ENCODE peak calls at places on chromosomes 3 and 15, in six cellular contexts. Z, F, R, W, I and K are unnamed samples.
A peak's percentile ranks its signal among the peaks of the same experiment; 100 is the strongest.

GRCh38 chr15:53716909-53717878 is 42.3 kb downstream of the WDR72 start:
- DNase-seq in Z (no peak), F (no peak), R (no peak), W (no peak), I (peak; percentile 17), K (no peak)

GRCh38 chr3:57856675-57857074 is 100.6 kb downstream of the SLMAP start:
- DNase-seq in Z (no peak), F (peak; percentile 44), R (no peak), W (peak; percentile 56), I (no peak), K (no peak)

GRCh38 chr3:193605876-193606275 is 12.9 kb downstream of the OPA1 start:
- DNase-seq in Z (peak; percentile 36), F (peak; percentile 65), R (peak; percentile 29), W (peak; percentile 77), I (peak; percentile 89), K (peak; percentile 59)

GRCh38 chr3:133038089-133038730 is at the start of gene TMEM108:
- DNase-seq in Z (peak; percentile 87), F (peak; percentile 58), R (peak; percentile 82), W (peak; percentile 34), I (peak; percentile 89), K (peak; percentile 97)

GRCh38 chr3:131903988-131904415 is 130.8 kb downstream of the CPNE4 start:
- DNase-seq in Z (no peak), F (peak; percentile 88), R (no peak), W (peak; percentile 83), I (peak; percentile 92), K (no peak)

GRCh38 chr15:59725172-59725486 is 36.0 kb upstream of the BNIP2 start:
- DNase-seq in Z (no peak), F (no peak), R (no peak), W (no peak), I (no peak), K (no peak)

GRCh38 chr3:52277071-52277964 is 1.1 kb downstream of the WDR82 start:
- DNase-seq in Z (no peak), F (peak; percentile 58), R (no peak), W (peak; percentile 78), I (peak; percentile 47), K (peak; percentile 54)

GRCh38 chr3:159667261-159667660 is 321.4 kb upstream of the IL12A start:
- DNase-seq in Z (no peak), F (peak; percentile 60), R (no peak), W (no peak), I (no peak), K (no peak)

GRCh38 chr3:184145120-184145524 is 10.0 kb downstream of the EIF2B5 start:
- DNase-seq in Z (no peak), F (peak; percentile 61), R (no peak), W (peak; percentile 30), I (peak; percentile 60), K (peak; percentile 62)

GRCh38 chr3:128006471-128007424 is 45.5 kb upstream of the SEC61A1 start:
- DNase-seq in Z (peak; percentile 5), F (no peak), R (no peak), W (no peak), I (no peak), K (peak; percentile 76)

GRCh38 chr15:39118510-39118909 is 462.4 kb upstream of the THBS1 start:
- DNase-seq in Z (no peak), F (peak; percentile 80), R (no peak), W (no peak), I (no peak), K (no peak)

GRCh38 chr3:10783360-10784346 is 32.4 kb upstream of the SLC6A11 start:
- DNase-seq in Z (peak; percentile 41), F (peak; percentile 22), R (peak; percentile 5), W (peak; percentile 4), I (peak; percentile 79), K (no peak)

GRCh38 chr15:55434989-55435825 is 26.9 kb downstream of the PIERCE2 start:
- DNase-seq in Z (peak; percentile 33), F (peak; percentile 64), R (peak; percentile 7), W (peak; percentile 65), I (peak; percentile 74), K (no peak)

GRCh38 chr3:167203062-167203461 is 177.0 kb downstream of the ZBBX start:
- DNase-seq in Z (no peak), F (no peak), R (no peak), W (no peak), I (no peak), K (no peak)

GRCh38 chr3:17931121-17931520 is 188.7 kb upstream of the TBC1D5 start:
- DNase-seq in Z (no peak), F (no peak), R (no peak), W (no peak), I (no peak), K (no peak)

GRCh38 chr3:124429129-124429815 is 301.0 kb upstream of the UMPS start:
- DNase-seq in Z (no peak), F (peak; percentile 53), R (no peak), W (peak; percentile 39), I (peak; percentile 39), K (no peak)

GRCh38 chr3:9316881-9317341 is 45.9 kb upstream of the THUMPD3 start:
- DNase-seq in Z (peak; percentile 70), F (peak; percentile 56), R (no peak), W (peak; percentile 52), I (no peak), K (peak; percentile 55)

GRCh38 chr3:115804722-115805121 is 181.4 kb downstream of the GAP43 start:
- DNase-seq in Z (no peak), F (peak; percentile 93), R (no peak), W (peak; percentile 75), I (peak; percentile 83), K (no peak)

GRCh38 chr3:128167646-128167972 is 14.3 kb downstream of the EEFSEC start:
- DNase-seq in Z (no peak), F (no peak), R (no peak), W (no peak), I (no peak), K (no peak)

GRCh38 chr3:195159819-195160175 is 111.2 kb downstream of the XXYLT1 start:
- DNase-seq in Z (no peak), F (peak; percentile 47), R (no peak), W (peak; percentile 79), I (no peak), K (no peak)

GRCh38 chr15:39331584-39331983 is 249.3 kb upstream of the THBS1 start:
- DNase-seq in Z (no peak), F (no peak), R (no peak), W (no peak), I (no peak), K (no peak)

GRCh38 chr15:84034831-84035753 is 200.5 kb upstream of the GOLGA6L4 start:
- DNase-seq in Z (no peak), F (peak; percentile 55), R (no peak), W (peak; percentile 30), I (peak; percentile 63), K (peak; percentile 45)

GRCh38 chr3:172824229-172824628 is 73.7 kb downstream of the ECT2 start:
- DNase-seq in Z (no peak), F (no peak), R (no peak), W (no peak), I (no peak), K (no peak)

GRCh38 chr3:111924283-111924682 is 54.5 kb upstream of the ABHD10 start:
- DNase-seq in Z (no peak), F (no peak), R (no peak), W (no peak), I (no peak), K (no peak)

GRCh38 chr15:38474155-38474757 is 20.3 kb downstream of the FAM98B start:
- DNase-seq in Z (peak; percentile 39), F (peak; percentile 82), R (no peak), W (peak; percentile 70), I (peak; percentile 77), K (no peak)

GRCh38 chr15:60899322-60899966 is 329.7 kb downstream of the RORA start:
- DNase-seq in Z (no peak), F (no peak), R (no peak), W (no peak), I (no peak), K (no peak)

GRCh38 chr3:14634763-14635400 is 16.7 kb upstream of the CCDC174 start:
- DNase-seq in Z (no peak), F (peak; percentile 76), R (no peak), W (no peak), I (no peak), K (no peak)

GRCh38 chr3:45683417-45684326 is 5.5 kb upstream of the SACM1L start:
- DNase-seq in Z (no peak), F (no peak), R (no peak), W (no peak), I (no peak), K (no peak)

DNA sequence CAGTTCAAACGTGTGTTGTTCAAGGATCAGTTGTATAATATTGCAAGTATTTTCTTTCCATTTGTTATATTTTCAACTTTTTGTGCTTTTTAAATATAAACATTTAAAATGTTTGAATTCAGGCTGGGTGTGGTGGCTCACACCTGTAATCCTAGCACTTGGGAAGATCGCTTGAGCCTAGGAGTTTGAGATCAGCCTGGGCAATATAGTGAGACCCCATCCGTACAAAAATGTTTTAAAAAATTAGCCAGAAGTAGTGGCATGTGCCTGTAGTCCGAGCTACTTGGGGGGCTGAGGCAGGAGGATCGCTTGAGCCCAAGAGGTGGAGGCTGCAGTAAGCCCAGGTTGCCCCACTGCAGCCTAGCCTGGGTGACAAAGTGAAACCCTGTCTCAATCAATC is 4.7 kb downstream of the ARL13B start:
- DNase-seq in Z (no peak), F (no peak), R (no peak), W (no peak), I (no peak), K (no peak)
- H3K14ac ChIP-seq in Z (no peak overlapping the region), F (no peak overlapping the region), R (no peak overlapping the region), W (no peak overlapping the region), I (no peak overlapping the region), K (no peak overlapping the region)

GRCh38 chr15:57694264-57694663 is 12.2 kb upstream of the POLR2M start:
- DNase-seq in Z (no peak), F (no peak), R (no peak), W (no peak), I (no peak), K (no peak)
- H3K14ac ChIP-seq in Z (no peak overlapping the region), F (no peak overlapping the region), R (no peak overlapping the region), W (no peak overlapping the region), I (no peak overlapping the region), K (no peak overlapping the region)

GRCh38 chr3:176214758-176215157 is 982.5 kb downstream of the TBL1XR1 start:
- DNase-seq in Z (no peak), F (no peak), R (no peak), W (no peak), I (no peak), K (no peak)
- H3K14ac ChIP-seq in Z (no peak overlapping the region), F (no peak overlapping the region), R (no peak overlapping the region), W (no peak overlapping the region), I (no peak overlapping the region), K (no peak overlapping the region)

DNA sequence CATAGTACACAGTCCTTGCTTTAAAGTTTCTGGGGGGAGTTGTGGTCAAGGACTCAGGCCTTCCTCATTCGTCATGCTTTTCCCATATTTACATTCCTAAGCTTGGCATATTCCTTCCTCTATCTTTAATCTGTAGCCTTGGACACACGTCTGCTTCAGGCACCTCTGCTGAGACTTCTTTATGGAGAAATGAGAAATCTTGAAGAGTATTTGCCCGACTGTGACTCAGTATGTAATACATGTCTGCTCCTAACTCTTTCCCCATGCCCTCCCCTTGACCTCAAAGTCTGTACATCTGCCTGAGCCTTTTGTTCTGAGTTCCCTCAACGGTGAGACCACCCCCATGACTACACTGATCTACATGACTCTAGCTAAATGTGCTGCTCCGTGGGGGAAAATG is 246.1 kb downstream of the SI start:
- DNase-seq in Z (no peak), F (no peak), R (no peak), W (peak; percentile 42), I (no peak), K (no peak)
- H3K14ac ChIP-seq in Z (no peak overlapping the region), F (no peak overlapping the region), R (no peak overlapping the region), W (no peak overlapping the region), I (no peak overlapping the region), K (no peak overlapping the region)

GRCh38 chr3:31960793-31961431 is 20.1 kb downstream of the OSBPL10 start:
- DNase-seq in Z (no peak), F (peak; percentile 65), R (no peak), W (no peak), I (no peak), K (no peak)
- H3K14ac ChIP-seq in Z (no peak overlapping the region), F (peak overlapping the region; percentile 85), R (no peak overlapping the region), W (no peak overlapping the region), I (peak overlapping the region; percentile 67), K (no peak overlapping the region)